ENCODE peak calls at places on chromosomes 2 and 18, in nine cellular contexts. One of them, this sample, is unnamed. For H3K4me1, the result is how much of the 10 kb centered on the place peaks cover.

GRCh38 chr18:57438669-57439616 is 3.8 kb downstream of the ONECUT2 start:
- DNase-seq in CD8-positive, alpha-beta T cell: no peak
- DNase-seq in aorta: no peak
- DNase-seq in fibroblast of lung: no peak
- DNase-seq in heart left ventricle: no peak
- DNase-seq in lower lobe of right lung: no peak
- DNase-seq in mesendoderm: peak
- DNase-seq in vagina: no peak
- DNase-seq in effector memory CD4-positive, alpha-beta T cell: no peak
- DNase-seq in this sample: no peak

GRCh38 chr2:24972315-24972958 is 682 bp upstream of the DNAJC27 start:
- DNase-seq in CD8-positive, alpha-beta T cell: peak
- DNase-seq in aorta: no peak
- DNase-seq in fibroblast of lung: peak
- DNase-seq in heart left ventricle: no peak
- DNase-seq in lower lobe of right lung: no peak
- DNase-seq in mesendoderm: peak
- DNase-seq in vagina: no peak
- DNase-seq in effector memory CD4-positive, alpha-beta T cell: no peak
- DNase-seq in this sample: peak

GRCh38 chr18:79952996-79953559 is 1.6 kb upstream of the SLC66A2 start:
- DNase-seq in CD8-positive, alpha-beta T cell: no peak
- DNase-seq in aorta: peak
- DNase-seq in fibroblast of lung: no peak
- DNase-seq in heart left ventricle: no peak
- DNase-seq in lower lobe of right lung: peak
- DNase-seq in mesendoderm: peak
- DNase-seq in vagina: peak
- DNase-seq in effector memory CD4-positive, alpha-beta T cell: no peak
- DNase-seq in this sample: no peak

GRCh38 chr2:130287656-130288026 is 55.1 kb upstream of the IMP4 start:
- DNase-seq in CD8-positive, alpha-beta T cell: no peak
- DNase-seq in aorta: no peak
- DNase-seq in fibroblast of lung: no peak
- DNase-seq in heart left ventricle: no peak
- DNase-seq in lower lobe of right lung: no peak
- DNase-seq in mesendoderm: no peak
- DNase-seq in vagina: no peak
- DNase-seq in effector memory CD4-positive, alpha-beta T cell: no peak
- DNase-seq in this sample: no peak

GRCh38 chr2:186576614-186577013 is 13.2 kb upstream of the ITGAV start:
- DNase-seq in CD8-positive, alpha-beta T cell: no peak
- DNase-seq in aorta: no peak
- DNase-seq in fibroblast of lung: peak
- DNase-seq in heart left ventricle: no peak
- DNase-seq in lower lobe of right lung: no peak
- DNase-seq in mesendoderm: no peak
- DNase-seq in vagina: no peak
- DNase-seq in effector memory CD4-positive, alpha-beta T cell: no peak
- DNase-seq in this sample: no peak

GRCh38 chr2:200306969-200307811 is 697 bp downstream of the SPATS2L start:
- DNase-seq in CD8-positive, alpha-beta T cell: peak
- DNase-seq in aorta: peak
- DNase-seq in fibroblast of lung: peak
- DNase-seq in heart left ventricle: peak
- DNase-seq in lower lobe of right lung: peak
- DNase-seq in mesendoderm: no peak
- DNase-seq in vagina: no peak
- DNase-seq in effector memory CD4-positive, alpha-beta T cell: no peak
- DNase-seq in this sample: peak

GRCh38 chr2:233449071-233449901 is 95.0 kb downstream of the DGKD start:
- DNase-seq in CD8-positive, alpha-beta T cell: no peak
- DNase-seq in aorta: peak
- DNase-seq in fibroblast of lung: peak
- DNase-seq in heart left ventricle: no peak
- DNase-seq in lower lobe of right lung: peak
- DNase-seq in mesendoderm: peak
- DNase-seq in vagina: no peak
- DNase-seq in effector memory CD4-positive, alpha-beta T cell: no peak
- DNase-seq in this sample: no peak

GRCh38 chr2:210169871-210170441 is 1.3 kb downstream of the KANSL1L start:
- DNase-seq in CD8-positive, alpha-beta T cell: no peak
- DNase-seq in aorta: no peak
- DNase-seq in fibroblast of lung: peak
- DNase-seq in heart left ventricle: no peak
- DNase-seq in lower lobe of right lung: peak
- DNase-seq in mesendoderm: no peak
- DNase-seq in vagina: no peak
- DNase-seq in effector memory CD4-positive, alpha-beta T cell: no peak
- DNase-seq in this sample: no peak

GRCh38 chr2:72340665-72341064 is 193.0 kb upstream of the CYP26B1 start:
- DNase-seq in CD8-positive, alpha-beta T cell: no peak
- DNase-seq in aorta: no peak
- DNase-seq in fibroblast of lung: no peak
- DNase-seq in heart left ventricle: no peak
- DNase-seq in lower lobe of right lung: no peak
- DNase-seq in mesendoderm: peak
- DNase-seq in vagina: no peak
- DNase-seq in effector memory CD4-positive, alpha-beta T cell: no peak
- DNase-seq in this sample: no peak

GRCh38 chr18:57466307-57466706 is 31.1 kb downstream of the ONECUT2 start:
- DNase-seq in CD8-positive, alpha-beta T cell: no peak
- DNase-seq in aorta: no peak
- DNase-seq in fibroblast of lung: no peak
- DNase-seq in heart left ventricle: no peak
- DNase-seq in lower lobe of right lung: no peak
- DNase-seq in mesendoderm: no peak
- DNase-seq in vagina: no peak
- DNase-seq in effector memory CD4-positive, alpha-beta T cell: no peak
- DNase-seq in this sample: no peak

GRCh38 chr2:127778850-127779249 is 32.1 kb downstream of the WDR33 start:
- DNase-seq in CD8-positive, alpha-beta T cell: no peak
- DNase-seq in aorta: no peak
- DNase-seq in fibroblast of lung: no peak
- DNase-seq in heart left ventricle: no peak
- DNase-seq in lower lobe of right lung: no peak
- DNase-seq in mesendoderm: no peak
- DNase-seq in vagina: no peak
- DNase-seq in effector memory CD4-positive, alpha-beta T cell: no peak
- DNase-seq in this sample: no peak

GRCh38 chr2:217402622-217403383 is 542.9 kb upstream of the TNP1 start:
- DNase-seq in CD8-positive, alpha-beta T cell: no peak
- DNase-seq in aorta: peak
- DNase-seq in fibroblast of lung: peak
- DNase-seq in heart left ventricle: no peak
- DNase-seq in lower lobe of right lung: no peak
- DNase-seq in mesendoderm: no peak
- DNase-seq in vagina: no peak
- DNase-seq in effector memory CD4-positive, alpha-beta T cell: no peak
- DNase-seq in this sample: no peak

GRCh38 chr2:65913914-65914786 is 481.8 kb upstream of the SPRED2 start:
- DNase-seq in CD8-positive, alpha-beta T cell: no peak
- DNase-seq in aorta: no peak
- DNase-seq in fibroblast of lung: no peak
- DNase-seq in heart left ventricle: no peak
- DNase-seq in lower lobe of right lung: no peak
- DNase-seq in mesendoderm: no peak
- DNase-seq in vagina: no peak
- DNase-seq in effector memory CD4-positive, alpha-beta T cell: no peak
- DNase-seq in this sample: no peak

GRCh38 chr2:74991977-74992376 is 33.5 kb downstream of the POLE4 start:
- DNase-seq in CD8-positive, alpha-beta T cell: no peak
- DNase-seq in aorta: no peak
- DNase-seq in fibroblast of lung: peak
- DNase-seq in heart left ventricle: no peak
- DNase-seq in lower lobe of right lung: no peak
- DNase-seq in mesendoderm: peak
- DNase-seq in vagina: no peak
- DNase-seq in effector memory CD4-positive, alpha-beta T cell: no peak
- DNase-seq in this sample: no peak

DNA sequence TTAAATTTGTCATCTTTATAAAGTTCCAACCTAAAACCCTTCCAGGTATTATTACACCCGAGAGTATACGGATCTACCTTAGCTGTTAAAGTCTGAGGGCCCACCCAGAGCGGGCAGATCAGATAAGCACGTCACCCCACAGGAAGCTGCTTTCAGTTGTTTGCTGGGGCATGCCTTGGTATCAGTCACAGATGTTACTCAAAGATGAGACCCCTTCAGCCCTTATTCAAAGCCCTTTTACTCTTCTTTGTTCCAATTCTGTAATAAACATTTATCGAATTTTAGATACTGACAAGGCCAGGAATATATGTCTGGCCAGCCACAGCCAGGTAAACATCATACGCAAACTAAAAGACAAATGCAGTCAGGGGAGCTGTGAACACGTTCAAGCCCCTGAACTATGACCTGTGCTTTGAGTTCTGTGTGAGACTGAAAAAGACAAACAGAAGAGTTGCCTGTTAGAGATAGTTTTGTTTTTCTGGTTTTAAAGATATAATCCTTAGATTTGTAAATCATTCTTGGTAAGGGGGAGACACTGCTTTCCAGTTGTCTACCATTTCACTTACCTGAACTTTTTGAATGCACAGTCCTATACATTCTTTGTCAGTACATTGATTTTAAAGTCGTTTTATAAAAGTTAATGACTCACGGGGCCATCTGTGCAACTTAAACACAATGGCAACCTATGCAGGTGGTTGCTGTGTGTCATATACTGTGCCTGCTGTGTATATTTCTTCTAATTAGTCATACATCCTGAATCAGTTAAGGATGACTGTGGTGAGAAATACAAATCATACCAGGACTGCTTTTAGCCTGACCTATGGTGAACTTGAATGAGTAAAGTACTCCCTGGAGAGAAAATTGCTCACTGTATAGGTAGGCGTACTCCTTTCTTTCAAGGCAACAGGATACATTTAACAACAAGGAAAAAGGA is 100.5 kb upstream of the ITPRID2 start:
- DNase-seq in CD8-positive, alpha-beta T cell: peak
- DNase-seq in aorta: no peak
- DNase-seq in fibroblast of lung: peak
- DNase-seq in heart left ventricle: no peak
- DNase-seq in lower lobe of right lung: no peak
- DNase-seq in mesendoderm: peak
- DNase-seq in vagina: no peak
- DNase-seq in effector memory CD4-positive, alpha-beta T cell: no peak
- DNase-seq in this sample: no peak
- H3K27ac ChIP-seq in CD8-positive, alpha-beta T cell: no peak
- H3K27ac ChIP-seq in aorta: no peak
- H3K27ac ChIP-seq in fibroblast of lung: peak
- H3K27ac ChIP-seq in heart left ventricle: no peak
- H3K27ac ChIP-seq in lower lobe of right lung: no peak
- H3K27ac ChIP-seq in mesendoderm: peak
- H3K27ac ChIP-seq in vagina: no peak
- H3K27ac ChIP-seq in effector memory CD4-positive, alpha-beta T cell: no peak
- H3K27ac ChIP-seq in this sample: no peak

GRCh38 chr2:10410001-10410671 is 38.0 kb downstream of the ODC1 start:
- DNase-seq in CD8-positive, alpha-beta T cell: no peak
- DNase-seq in aorta: no peak
- DNase-seq in fibroblast of lung: peak
- DNase-seq in heart left ventricle: no peak
- DNase-seq in lower lobe of right lung: no peak
- DNase-seq in mesendoderm: no peak
- DNase-seq in vagina: no peak
- DNase-seq in effector memory CD4-positive, alpha-beta T cell: no peak
- DNase-seq in this sample: no peak

GRCh38 chr2:10408649-10409579 is 39.2 kb downstream of the ODC1 start:
- DNase-seq in CD8-positive, alpha-beta T cell: peak
- DNase-seq in aorta: peak
- DNase-seq in fibroblast of lung: peak
- DNase-seq in heart left ventricle: peak
- DNase-seq in lower lobe of right lung: peak
- DNase-seq in mesendoderm: peak
- DNase-seq in vagina: no peak
- DNase-seq in effector memory CD4-positive, alpha-beta T cell: peak
- DNase-seq in this sample: peak

GRCh38 chr2:10412380-10412779 is 35.7 kb downstream of the ODC1 start:
- DNase-seq in CD8-positive, alpha-beta T cell: no peak
- DNase-seq in aorta: no peak
- DNase-seq in fibroblast of lung: no peak
- DNase-seq in heart left ventricle: no peak
- DNase-seq in lower lobe of right lung: no peak
- DNase-seq in mesendoderm: peak
- DNase-seq in vagina: no peak
- DNase-seq in effector memory CD4-positive, alpha-beta T cell: no peak
- DNase-seq in this sample: no peak

GRCh38 chr2:10411557-10411956 is 36.6 kb downstream of the ODC1 start:
- DNase-seq in CD8-positive, alpha-beta T cell: no peak
- DNase-seq in aorta: no peak
- DNase-seq in fibroblast of lung: no peak
- DNase-seq in heart left ventricle: no peak
- DNase-seq in lower lobe of right lung: no peak
- DNase-seq in mesendoderm: no peak
- DNase-seq in vagina: no peak
- DNase-seq in effector memory CD4-positive, alpha-beta T cell: no peak
- DNase-seq in this sample: no peak

GRCh38 chr2:10410716-10411437 is 37.2 kb downstream of the ODC1 start:
- DNase-seq in CD8-positive, alpha-beta T cell: no peak
- DNase-seq in aorta: no peak
- DNase-seq in fibroblast of lung: no peak
- DNase-seq in heart left ventricle: no peak
- DNase-seq in lower lobe of right lung: no peak
- DNase-seq in mesendoderm: no peak
- DNase-seq in vagina: no peak
- DNase-seq in effector memory CD4-positive, alpha-beta T cell: no peak
- DNase-seq in this sample: no peak
- H3K4me3 ChIP-seq in CD8-positive, alpha-beta T cell: no peak
- H3K4me3 ChIP-seq in aorta: no peak
- H3K4me3 ChIP-seq in fibroblast of lung: no peak
- H3K4me3 ChIP-seq in heart left ventricle: no peak
- H3K4me3 ChIP-seq in lower lobe of right lung: no peak
- H3K4me3 ChIP-seq in mesendoderm: no peak
- H3K4me3 ChIP-seq in vagina: no peak
- H3K4me3 ChIP-seq in effector memory CD4-positive, alpha-beta T cell: no peak
- H3K4me3 ChIP-seq in this sample: no peak

GRCh38 chr18:13608791-13609552 is 117.4 kb downstream of the FAM210A start:
- DNase-seq in CD8-positive, alpha-beta T cell: peak
- DNase-seq in aorta: no peak
- DNase-seq in fibroblast of lung: no peak
- DNase-seq in heart left ventricle: no peak
- DNase-seq in lower lobe of right lung: no peak
- DNase-seq in mesendoderm: no peak
- DNase-seq in vagina: no peak
- DNase-seq in effector memory CD4-positive, alpha-beta T cell: no peak
- DNase-seq in this sample: no peak
- H3K4me1 ChIP-seq in CD8-positive, alpha-beta T cell: under half
- H3K4me1 ChIP-seq in aorta: under half
- H3K4me1 ChIP-seq in fibroblast of lung: under half
- H3K4me1 ChIP-seq in heart left ventricle: under half
- H3K4me1 ChIP-seq in lower lobe of right lung: under half
- H3K4me1 ChIP-seq in mesendoderm: under half
- H3K4me1 ChIP-seq in vagina: under half
- H3K4me1 ChIP-seq in effector memory CD4-positive, alpha-beta T cell: under half
- H3K4me1 ChIP-seq in this sample: under half

DNA sequence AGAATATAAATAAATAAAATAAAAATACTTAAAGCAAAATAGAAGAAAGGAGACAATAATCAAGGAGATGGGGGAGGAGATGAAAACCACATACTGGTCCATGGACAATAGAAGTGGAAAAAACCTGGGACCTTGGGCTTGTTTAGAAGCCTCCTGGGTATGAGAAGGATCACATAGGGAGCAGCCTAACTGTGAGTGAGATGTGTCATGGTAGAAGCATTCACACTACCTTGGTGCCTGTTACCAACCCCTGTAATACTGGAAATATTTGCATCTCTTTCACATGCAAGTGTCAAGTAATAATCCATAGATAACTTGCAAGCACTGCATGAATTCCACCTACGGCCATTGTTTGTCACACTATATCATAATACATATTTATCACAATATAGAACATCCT is 23.2 kb upstream of the RNF103 start:
- DNase-seq in CD8-positive, alpha-beta T cell: no peak
- DNase-seq in aorta: no peak
- DNase-seq in fibroblast of lung: no peak
- DNase-seq in heart left ventricle: no peak
- DNase-seq in lower lobe of right lung: no peak
- DNase-seq in mesendoderm: peak
- DNase-seq in vagina: no peak
- DNase-seq in effector memory CD4-positive, alpha-beta T cell: no peak
- DNase-seq in this sample: no peak
- H3K27ac ChIP-seq in CD8-positive, alpha-beta T cell: no peak
- H3K27ac ChIP-seq in aorta: no peak
- H3K27ac ChIP-seq in fibroblast of lung: no peak
- H3K27ac ChIP-seq in heart left ventricle: no peak
- H3K27ac ChIP-seq in lower lobe of right lung: no peak
- H3K27ac ChIP-seq in mesendoderm: no peak
- H3K27ac ChIP-seq in vagina: no peak
- H3K27ac ChIP-seq in effector memory CD4-positive, alpha-beta T cell: no peak
- H3K27ac ChIP-seq in this sample: no peak